ENCODE peak calls at places on chromosome 6, in six cellular contexts. One of them, this sample, is unnamed.
A peak's percentile ranks its signal among the peaks of the same experiment; 100 is the strongest.

GRCh38 chr6:32432050-32432450 is 7.6 kb upstream of the HLA-DRA start:
- DNase-seq in neural crest cell: no peak
- DNase-seq in nephron progenitor cell: no peak
- DNase-seq in Peyer's patch: no peak
- DNase-seq in SHP77: no peak
- DNase-seq in skeletal muscle cell: no peak
- DNase-seq in this sample: peak; percentile 49

GRCh38 chr6:167705211-167705750 is 121.4 kb upstream of the AFDN start:
- DNase-seq in SHP77: no peak
- DNase-seq in neural crest cell: no peak
- DNase-seq in nephron progenitor cell: no peak
- DNase-seq in Peyer's patch: no peak
- DNase-seq in skeletal muscle cell: no peak
- DNase-seq in this sample: no peak

GRCh38 chr6:49556429-49556837 is 6.0 kb downstream of the C6orf141 start:
- DNase-seq in neural crest cell: no peak
- DNase-seq in skeletal muscle cell: no peak
- DNase-seq in SHP77: peak; percentile 66
- DNase-seq in nephron progenitor cell: no peak
- DNase-seq in Peyer's patch: no peak
- DNase-seq in this sample: no peak

GRCh38 chr6:10404799-10405524 is 9.9 kb downstream of the TFAP2A start:
- DNase-seq in nephron progenitor cell: no peak
- DNase-seq in skeletal muscle cell: no peak
- DNase-seq in neural crest cell: no peak
- DNase-seq in Peyer's patch: no peak
- DNase-seq in SHP77: no peak
- DNase-seq in this sample: no peak

GRCh38 chr6:169795196-169795595 is 43.8 kb downstream of the ERMARD start:
- DNase-seq in nephron progenitor cell: no peak
- DNase-seq in skeletal muscle cell: no peak
- DNase-seq in Peyer's patch: no peak
- DNase-seq in SHP77: peak; percentile 21
- DNase-seq in neural crest cell: no peak
- DNase-seq in this sample: no peak

GRCh38 chr6:37965964-37966676 is 146.6 kb downstream of the ZFAND3 start:
- DNase-seq in SHP77: no peak
- DNase-seq in nephron progenitor cell: no peak
- DNase-seq in Peyer's patch: no peak
- DNase-seq in skeletal muscle cell: no peak
- DNase-seq in neural crest cell: no peak
- DNase-seq in this sample: no peak

GRCh38 chr6:759729-760128 is 66.8 kb upstream of the EXOC2 start:
- DNase-seq in skeletal muscle cell: no peak
- DNase-seq in nephron progenitor cell: no peak
- DNase-seq in neural crest cell: no peak
- DNase-seq in SHP77: no peak
- DNase-seq in Peyer's patch: no peak
- DNase-seq in this sample: no peak

GRCh38 chr6:92849636-92850035 is 569.7 kb downstream of the EPHA7 start:
- DNase-seq in Peyer's patch: no peak
- DNase-seq in skeletal muscle cell: no peak
- DNase-seq in nephron progenitor cell: no peak
- DNase-seq in neural crest cell: no peak
- DNase-seq in SHP77: no peak
- DNase-seq in this sample: no peak

GRCh38 chr6:87572860-87573259 is 16.9 kb downstream of the RARS2 start:
- DNase-seq in Peyer's patch: no peak
- DNase-seq in nephron progenitor cell: no peak
- DNase-seq in neural crest cell: no peak
- DNase-seq in skeletal muscle cell: no peak
- DNase-seq in SHP77: no peak
- DNase-seq in this sample: no peak

GRCh38 chr6:169921853-169922779 is 170.7 kb downstream of the ERMARD start:
- DNase-seq in neural crest cell: no peak
- DNase-seq in SHP77: no peak
- DNase-seq in Peyer's patch: no peak
- DNase-seq in skeletal muscle cell: no peak
- DNase-seq in nephron progenitor cell: peak; percentile 54
- DNase-seq in this sample: no peak

GRCh38 chr6:3217286-3217685 is 10.2 kb downstream of the TUBB2B start:
- DNase-seq in SHP77: no peak
- DNase-seq in skeletal muscle cell: no peak
- DNase-seq in nephron progenitor cell: no peak
- DNase-seq in Peyer's patch: no peak
- DNase-seq in neural crest cell: no peak
- DNase-seq in this sample: no peak

GRCh38 chr6:170225852-170226417 is 64.9 kb downstream of the DLL1 start:
- DNase-seq in neural crest cell: no peak
- DNase-seq in nephron progenitor cell: no peak
- DNase-seq in skeletal muscle cell: no peak
- DNase-seq in Peyer's patch: no peak
- DNase-seq in SHP77: no peak
- DNase-seq in this sample: no peak

GRCh38 chr6:156167289-156168076 is 609.7 kb upstream of the ARID1B start:
- DNase-seq in skeletal muscle cell: no peak
- DNase-seq in nephron progenitor cell: no peak
- DNase-seq in Peyer's patch: no peak
- DNase-seq in SHP77: no peak
- DNase-seq in neural crest cell: no peak
- DNase-seq in this sample: no peak

GRCh38 chr6:122484760-122485159 is 13.2 kb upstream of the SERINC1 start:
- DNase-seq in neural crest cell: no peak
- DNase-seq in nephron progenitor cell: no peak
- DNase-seq in Peyer's patch: no peak
- DNase-seq in SHP77: no peak
- DNase-seq in skeletal muscle cell: no peak
- DNase-seq in this sample: peak; percentile 18

GRCh38 chr6:15907914-15908518 is 220.9 kb upstream of the MYLIP start:
- DNase-seq in SHP77: no peak
- DNase-seq in skeletal muscle cell: no peak
- DNase-seq in neural crest cell: no peak
- DNase-seq in nephron progenitor cell: no peak
- DNase-seq in Peyer's patch: no peak
- DNase-seq in this sample: no peak

GRCh38 chr6:33788694-33789549 is at the start of gene LEMD2:
- DNase-seq in SHP77: peak; percentile 81
- DNase-seq in skeletal muscle cell: peak; percentile 84
- DNase-seq in Peyer's patch: peak; percentile 88
- DNase-seq in nephron progenitor cell: peak; percentile 92
- DNase-seq in neural crest cell: peak; percentile 89
- DNase-seq in this sample: peak; percentile 97

GRCh38 chr6:34051339-34051919 is 94.5 kb downstream of the GRM4 start:
- DNase-seq in skeletal muscle cell: no peak
- DNase-seq in SHP77: no peak
- DNase-seq in nephron progenitor cell: no peak
- DNase-seq in neural crest cell: no peak
- DNase-seq in Peyer's patch: no peak
- DNase-seq in this sample: no peak

GRCh38 chr6:151436814-151437213 is 15.1 kb downstream of the RMND1 start:
- DNase-seq in SHP77: no peak
- DNase-seq in skeletal muscle cell: peak; percentile 79
- DNase-seq in neural crest cell: no peak
- DNase-seq in Peyer's patch: no peak
- DNase-seq in nephron progenitor cell: no peak
- DNase-seq in this sample: no peak

This sample was measured in memory B cell.